ENCODE peak calls at places on chromosomes 6 and 20, in five cellular contexts. P is T-helper 2 cell, T is T-cell, Q is neuronal stem cell, Y is foreskin keratinocyte. B is an unnamed sample.

GRCh38 chr6:167093922-167094432 is 28.9 kb upstream of the CCR6 start:
- DNase-seq in P (peak; percentile 45), T (peak; percentile 57), Y (no peak), Q (no peak), B (no peak)

GRCh38 chr20:11216451-11217314 is 542.9 kb upstream of the JAG1 start:
- DNase-seq in Q (no peak), T (no peak), Y (no peak), P (no peak), B (peak; percentile 82)

GRCh38 chr6:170289108-170289931 is 1.6 kb downstream of the DLL1 start:
- DNase-seq in Y (no peak), Q (no peak), P (no peak), T (no peak), B (no peak)

GRCh38 chr6:89369009-89369408 is 16.5 kb upstream of the UBE2J1 start:
- DNase-seq in Y (peak; percentile 49), P (no peak), T (no peak), Q (no peak), B (peak; percentile 46)

GRCh38 chr20:40265872-40266533 is 423.0 kb downstream of the MAFB start:
- DNase-seq in Q (no peak), T (no peak), Y (peak; percentile 26), P (no peak), B (no peak)

GRCh38 chr20:11894072-11894471 is 23.6 kb upstream of the BTBD3 start:
- DNase-seq in P (no peak), Y (peak; percentile 50), T (no peak), Q (no peak), B (no peak)

GRCh38 chr6:48664850-48665249 is 553.9 kb upstream of the PTCHD4 start:
- DNase-seq in P (no peak), Y (no peak), Q (no peak), T (no peak), B (peak; percentile 15)

GRCh38 chr6:169811521-169812256 is 60.3 kb downstream of the ERMARD start:
- DNase-seq in Y (no peak), P (no peak), T (no peak), Q (no peak), B (no peak)

GRCh38 chr20:58626076-58626475 is 25.0 kb upstream of the STX16 start:
- DNase-seq in Q (no peak), Y (no peak), T (no peak), P (no peak), B (no peak)

GRCh38 chr20:53202781-53203180 is 230.6 kb downstream of the TSHZ2 start:
- DNase-seq in Y (peak; percentile 56), T (no peak), Q (no peak), P (no peak), B (no peak)

GRCh38 chr6:35511183-35511941 is 1.3 kb downstream of the TULP1 start:
- DNase-seq in Q (no peak), Y (no peak), T (no peak), P (no peak), B (no peak)

GRCh38 chr20:34491226-34491931 is 24.8 kb upstream of the DYNLRB1 start:
- DNase-seq in Q (no peak), Y (no peak), P (no peak), T (no peak), B (no peak)

GRCh38 chr6:19382676-19383075 is 454.5 kb upstream of the ID4 start:
- DNase-seq in T (no peak), P (no peak), Q (no peak), Y (no peak), B (no peak)

GRCh38 chr20:31842471-31843157 is 2.8 kb downstream of the FOXS1 start:
- DNase-seq in Q (no peak), T (no peak), Y (no peak), P (no peak), B (peak; percentile 59)

GRCh38 chr6:35186571-35186970 is 27.2 kb upstream of the SCUBE3 start:
- DNase-seq in Q (no peak), P (no peak), Y (no peak), T (no peak), B (no peak)

GRCh38 chr6:90495216-90495817 is 91.6 kb downstream of the MAP3K7 start:
- DNase-seq in Q (no peak), T (no peak), P (no peak), Y (no peak), B (no peak)